ENCODE peak calls at places on chromosomes 4 and X, in nine cellular contexts. Q is MM.1S, N is Peyer's patch, T is upper lobe of left lung, C is right atrium auricular region, M is retinal pigment epithelial cell, D is fibroblast of the aortic adventitia, F is right lobe of liver, X is astrocyte of the spinal cord. O is an unnamed sample.

GRCh38 chr4:117135634-117136354 is 50.4 kb upstream of the TRAM1L1 start:
- DNase-seq in M (peak), N (no peak), Q (peak), C (no peak), D (no peak), F (no peak), X (no peak), T (no peak), O (no peak)

GRCh38 chr4:186627226-186627865 is 72.0 kb upstream of the MTNR1A start:
- DNase-seq in N (no peak), D (no peak), M (no peak), C (no peak), F (no peak), T (no peak), Q (peak), X (peak), O (no peak)

GRCh38 chrX:101595739-101596419 is 21.9 kb downstream of the ARMCX6 start:
- DNase-seq in T (no peak), X (peak), F (no peak), Q (peak), N (no peak), M (peak), C (no peak), D (peak), O (no peak)

GRCh38 chrX:16687514-16687913 is 25.0 kb downstream of the CTPS2 start:
- DNase-seq in M (peak), Q (no peak), C (no peak), N (no peak), T (no peak), D (no peak), X (no peak), F (no peak), O (no peak)

GRCh38 chr4:26406346-26406975 is 83.8 kb downstream of the CCKAR start:
- DNase-seq in N (no peak), X (no peak), T (no peak), F (no peak), Q (peak), D (no peak), C (no peak), M (no peak), O (no peak)

GRCh38 chr4:6763330-6763851 is 19.1 kb upstream of the KIAA0232 start:
- DNase-seq in M (no peak), F (no peak), D (no peak), N (no peak), X (no peak), T (peak), C (no peak), Q (no peak), O (no peak)

GRCh38 chr4:168815373-168816345 is 194.4 kb downstream of the CBR4 start:
- DNase-seq in N (no peak), T (no peak), F (no peak), Q (no peak), D (peak), C (no peak), X (peak), M (peak), O (no peak)

GRCh38 chrX:46788902-46789301 is 30.0 kb upstream of the SLC9A7 start:
- DNase-seq in M (no peak), F (no peak), C (no peak), D (peak), T (no peak), N (no peak), Q (no peak), X (peak), O (no peak)

GRCh38 chr4:101217353-101218031 is 129.8 kb downstream of the PPP3CA start:
- DNase-seq in C (no peak), X (no peak), Q (no peak), T (no peak), M (no peak), N (no peak), D (peak), F (no peak), O (no peak)

GRCh38 chr4:76747613-76748012 is 150.3 kb downstream of the SOWAHB start:
- DNase-seq in Q (no peak), M (no peak), N (no peak), X (no peak), F (no peak), D (no peak), C (no peak), T (no peak), O (no peak)

GRCh38 chr4:64713256-64713840 is 304.1 kb upstream of the TECRL start:
- DNase-seq in F (no peak), D (peak), Q (peak), N (no peak), C (no peak), T (no peak), X (peak), M (peak), O (no peak)

GRCh38 chrX:24332868-24333267 is 19.0 kb upstream of the SUPT20HL2 start:
- DNase-seq in N (no peak), T (no peak), M (no peak), X (no peak), C (no peak), Q (no peak), D (peak), F (no peak), O (no peak)

DNA sequence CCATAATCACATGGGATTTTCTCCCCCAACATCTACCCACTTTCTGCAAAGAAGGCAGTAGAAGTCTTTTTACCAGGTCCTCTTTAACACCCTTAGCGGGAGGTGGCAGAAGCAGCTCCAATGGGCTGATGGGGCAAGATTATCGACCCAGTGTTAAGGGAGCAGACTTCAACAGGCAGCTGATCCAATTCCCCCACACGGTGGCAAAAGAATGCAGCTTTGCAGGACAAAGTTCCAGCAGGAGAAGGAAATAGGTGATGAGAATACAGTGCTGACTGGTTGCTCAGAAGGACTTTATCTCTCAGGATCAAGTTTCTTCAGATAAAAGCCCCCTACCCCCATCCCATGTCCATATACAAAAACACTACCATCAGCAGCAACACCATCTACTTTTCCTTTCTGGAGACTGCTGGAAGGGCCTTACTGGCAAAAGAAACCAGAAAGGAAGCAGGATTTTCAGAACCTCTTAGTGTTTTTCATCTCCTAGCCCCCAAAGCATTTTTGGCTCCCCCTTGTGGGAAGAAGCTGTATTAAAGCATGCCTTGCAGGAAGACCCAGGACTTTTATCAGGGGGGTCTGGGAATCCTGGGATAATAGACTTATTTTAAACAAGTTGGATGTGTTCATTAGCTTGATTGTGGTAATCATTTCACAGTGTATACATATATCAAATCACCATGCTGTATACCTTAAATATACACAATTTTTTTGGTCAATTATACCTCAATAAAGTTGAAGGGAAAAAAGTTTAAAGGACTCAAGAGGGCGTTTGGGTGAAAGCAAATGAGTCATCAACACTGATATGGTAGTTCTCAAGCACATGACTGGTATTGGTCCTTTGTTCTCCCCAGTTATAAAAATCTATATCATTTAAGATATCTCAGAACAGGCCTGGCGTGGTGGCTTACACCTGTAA is 146.4 kb downstream of the GPC3 start:
- DNase-seq in D (peak), N (peak), Q (peak), M (no peak), C (no peak), F (no peak), T (no peak), X (peak), O (no peak)
- TF ChIP-seq CTCF in D (peak), N (no peak), Q (peak), M (peak), C (peak), F (peak), T (no peak), X (peak), O (no peak)

GRCh38 chr4:135344492-135344891 is 1142.9 kb upstream of the PABPC4L start:
- DNase-seq in N (no peak), C (no peak), T (no peak), Q (no peak), D (no peak), M (no peak), F (no peak), X (no peak), O (no peak)
- H3K4me3 ChIP-seq in N (no peak), C (no peak), T (no peak), Q (no peak), D (no peak), M (no peak), F (no peak), X (no peak), O (no peak)

GRCh38 chrX:150536455-150537116 is 31.8 kb upstream of the MTM1 start:
- DNase-seq in M (no peak), T (no peak), F (no peak), D (no peak), Q (no peak), C (no peak), X (no peak), N (no peak), O (no peak)
- TF ChIP-seq CTCF in M (peak), T (no peak), F (peak), D (no peak), Q (peak), C (no peak), X (peak), N (no peak), O (no peak)

GRCh38 chrX:53714580-53715335 is 28.2 kb upstream of the HUWE1 start:
- DNase-seq in X (peak), Q (no peak), C (no peak), F (no peak), D (peak), T (no peak), N (peak), M (no peak), O (no peak)

GRCh38 chrX:53715336-53715924 is 28.9 kb upstream of the HUWE1 start:
- DNase-seq in Q (no peak), M (no peak), C (no peak), F (no peak), T (no peak), D (no peak), N (no peak), X (no peak), O (no peak)

GRCh38 chrX:53718073-53718472 is 31.6 kb upstream of the HUWE1 start:
- DNase-seq in F (no peak), T (no peak), M (no peak), D (no peak), Q (no peak), C (no peak), N (no peak), X (no peak), O (no peak)

GRCh38 chrX:53717205-53717604 is 30.7 kb upstream of the HUWE1 start:
- DNase-seq in C (no peak), F (no peak), X (no peak), D (no peak), N (no peak), M (no peak), T (no peak), Q (no peak), O (no peak)

DNA sequence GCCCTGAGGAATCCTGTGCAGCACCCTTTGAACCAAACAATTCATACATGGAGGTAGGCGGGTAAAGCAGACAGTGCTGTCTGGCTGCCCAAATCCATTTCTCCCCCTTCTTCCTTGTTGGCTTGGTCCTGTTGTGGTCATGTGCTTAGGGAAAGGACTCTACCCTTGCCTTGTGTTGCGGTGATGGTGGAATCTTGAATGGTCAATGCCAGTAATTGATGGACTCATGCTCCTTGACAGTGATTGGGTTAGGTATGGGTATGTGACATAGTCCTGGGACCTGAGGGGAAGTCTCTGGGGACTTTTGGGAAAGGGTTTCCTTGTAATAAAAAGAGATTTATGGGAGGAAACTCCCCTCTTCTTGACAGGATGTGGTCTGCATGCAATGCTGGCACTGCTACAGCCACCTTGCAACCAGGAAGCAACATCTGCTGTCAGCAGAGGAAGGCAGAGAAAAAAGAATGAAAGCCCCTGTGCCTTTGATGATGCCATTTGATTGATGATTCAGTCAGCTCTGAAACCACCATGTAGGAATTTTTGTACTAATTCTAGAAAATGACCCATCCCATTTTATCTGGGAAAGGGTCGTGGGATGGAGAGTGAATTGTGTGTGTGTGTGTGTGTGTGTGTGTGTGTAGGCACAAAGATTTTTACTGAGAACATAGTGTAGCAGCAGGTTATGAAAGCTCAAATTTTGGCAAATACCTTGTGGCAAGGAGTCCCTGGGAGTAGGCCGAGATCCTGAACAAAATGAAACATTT is 30.0 kb upstream of the HUWE1 start:
- DNase-seq in X (peak), N (peak), D (peak), Q (peak), C (no peak), F (no peak), T (no peak), M (no peak), O (no peak)
- H3K4me3 ChIP-seq in X (no peak), N (no peak), D (no peak), Q (no peak), C (no peak), F (no peak), T (no peak), M (no peak), O (no peak)

GRCh38 chr4:159455675-159456235 is 352.9 kb downstream of the RAPGEF2 start:
- DNase-seq in Q (peak), C (no peak), F (no peak), D (peak), X (peak), M (no peak), T (no peak), N (no peak), O (no peak)
- TF ChIP-seq CTCF in Q (peak), C (peak), F (peak), D (peak), X (peak), M (peak), T (no peak), N (no peak), O (peak)

O was measured in coronary artery.